ENCODE peak calls at places on chromosomes 5 and 9, in six cellular contexts. L is suprapubic skin, R is keratinocyte, Q is IMR-90, Z is fibroblast of lung, J is endodermal cell. Y is an unnamed sample.

GRCh38 chr5:112355058-112355685 is 63.9 kb downstream of the EPB41L4A start:
- DNase-seq in L (no peak), J (no peak), R (no peak), Q (no peak), Z (no peak), Y (no peak)

GRCh38 chr9:10007356-10007755 is 605.4 kb downstream of the PTPRD start:
- DNase-seq in Z (no peak), Q (no peak), R (no peak), J (no peak), L (no peak), Y (no peak)

GRCh38 chr5:29963956-29964355 is 1229.5 kb upstream of the CDH6 start:
- DNase-seq in R (no peak), J (no peak), Z (no peak), L (no peak), Q (no peak), Y (no peak)

GRCh38 chr9:27347889-27348288 is 50.9 kb upstream of the EQTN start:
- DNase-seq in Q (no peak), Z (no peak), L (no peak), J (no peak), R (no peak), Y (no peak)

GRCh38 chr5:121596882-121597281 is 254.8 kb upstream of the FTMT start:
- DNase-seq in L (no peak), R (no peak), Z (no peak), Q (no peak), J (no peak), Y (no peak)

GRCh38 chr5:139835656-139836055 is 40.0 kb downstream of the PSD2 start:
- DNase-seq in Z (no peak), J (peak; percentile 66), R (no peak), Q (no peak), L (no peak), Y (no peak)

GRCh38 chr9:27351438-27351837 is 54.5 kb upstream of the EQTN start:
- DNase-seq in Z (peak; percentile 11), J (no peak), Q (no peak), R (no peak), L (no peak), Y (no peak)

GRCh38 chr5:54518146-54519082 is 855 bp downstream of the SNX18 start:
- DNase-seq in L (peak; percentile 85), Z (no peak), Q (peak; percentile 49), J (peak; percentile 82), R (no peak), Y (peak; percentile 15)

GRCh38 chr5:154394328-154394727 is 51.5 kb upstream of the SAP30L start:
- DNase-seq in J (no peak), Z (no peak), L (no peak), Q (no peak), R (no peak), Y (no peak)

GRCh38 chr9:72133365-72134035 is 15.7 kb upstream of the GDA start:
- DNase-seq in R (no peak), J (no peak), L (no peak), Q (no peak), Z (no peak), Y (no peak)

GRCh38 chr5:90097082-90097477 is 312.5 kb downstream of the CETN3 start:
- DNase-seq in Z (no peak), L (no peak), R (no peak), J (no peak), Q (no peak), Y (no peak)

GRCh38 chr9:130914417-130915095 is 17.9 kb upstream of the QRFP start:
- DNase-seq in J (no peak), Q (no peak), Z (no peak), L (no peak), R (no peak), Y (no peak)

GRCh38 chr5:81785311-81785710 is 34.4 kb upstream of the SSBP2 start:
- DNase-seq in R (no peak), J (no peak), Q (no peak), Z (no peak), L (no peak), Y (no peak)

GRCh38 chr5:150112211-150113046 is 26.1 kb upstream of the CSF1R start:
- DNase-seq in Z (peak; percentile 81), L (peak; percentile 82), Q (peak; percentile 88), J (peak; percentile 63), R (no peak), Y (no peak)

DNA sequence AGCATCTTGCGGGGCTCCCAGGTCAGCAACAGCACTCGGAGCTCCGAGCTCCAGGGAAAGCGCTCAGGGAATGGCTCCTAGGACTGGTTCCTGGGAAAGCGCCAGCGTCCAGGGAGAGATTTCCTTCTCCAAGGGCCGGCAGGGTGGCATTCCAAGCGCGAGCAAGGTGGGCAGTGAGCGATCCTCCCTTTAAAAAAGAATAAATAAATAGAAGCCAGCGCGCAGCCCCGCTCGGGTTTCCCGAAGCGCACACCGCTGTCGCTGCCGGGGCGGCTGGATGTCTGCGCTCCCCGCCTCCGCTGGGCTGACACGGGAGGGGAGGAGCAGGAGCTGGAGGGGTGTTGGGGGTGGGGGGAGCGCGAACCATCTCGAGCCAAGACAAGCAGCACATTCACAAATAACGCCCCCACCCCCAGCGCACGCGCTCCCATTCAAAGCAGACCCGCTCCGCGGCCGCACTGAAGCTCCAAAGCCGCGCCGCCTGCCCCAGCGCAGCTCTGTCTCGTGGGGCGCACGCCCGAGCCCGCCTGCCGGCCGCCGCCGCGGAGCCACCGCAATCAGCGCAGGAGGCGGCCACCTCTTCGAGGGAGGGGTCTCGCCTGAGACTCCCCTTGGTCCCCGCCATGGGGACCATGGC is 327.5 kb downstream of the SH3GL2 start:
- DNase-seq in R (no peak), J (peak; percentile 85), Z (no peak), Q (no peak), L (no peak), Y (peak; percentile 9)
- H3K4me3 ChIP-seq in R (no peak overlapping the region), J (peak overlapping the region; percentile 79), Z (no peak overlapping the region), Q (no peak overlapping the region), L (peak overlapping the region; percentile 30), Y (no peak overlapping the region)

GRCh38 chr5:32038537-32038936 is 135.6 kb downstream of the GOLPH3 start:
- DNase-seq in Z (no peak), R (no peak), Q (no peak), L (no peak), J (no peak), Y (no peak)
- TF ChIP-seq CTCF in Z (no peak), R (peak; percentile 31), Q (no peak), L (no peak), J (no peak), Y (no peak)

DNA sequence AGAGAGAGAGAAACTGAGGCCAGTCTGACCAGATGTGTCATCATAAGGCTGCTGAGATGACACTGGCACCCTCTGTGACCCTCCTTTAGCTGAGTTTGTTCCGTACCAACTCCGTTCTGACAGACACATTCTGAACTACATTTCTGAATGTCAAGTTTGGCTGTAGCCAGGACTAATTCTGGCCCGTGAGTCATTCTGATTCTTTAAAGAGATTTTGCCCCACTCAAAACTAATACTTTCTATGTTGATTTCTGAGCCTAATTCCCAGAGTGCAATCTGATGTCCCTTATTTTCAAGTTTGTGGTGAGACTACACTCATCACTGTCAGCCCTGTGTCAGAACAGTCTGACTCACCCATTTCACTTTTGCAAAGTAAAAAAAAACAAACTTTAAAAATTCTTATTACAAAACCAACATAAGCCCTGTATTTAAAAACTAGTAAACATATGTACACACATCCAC is 376.9 kb downstream of the ACTL7B start:
- DNase-seq in Z (peak; percentile 97), J (no peak), Q (peak; percentile 88), L (no peak), R (peak; percentile 48), Y (peak; percentile 3)
- H3K4me3 ChIP-seq in Z (peak overlapping the region; percentile 10), J (no peak overlapping the region), Q (no peak overlapping the region), L (no peak overlapping the region), R (peak overlapping the region; percentile 44), Y (no peak overlapping the region)

DNA sequence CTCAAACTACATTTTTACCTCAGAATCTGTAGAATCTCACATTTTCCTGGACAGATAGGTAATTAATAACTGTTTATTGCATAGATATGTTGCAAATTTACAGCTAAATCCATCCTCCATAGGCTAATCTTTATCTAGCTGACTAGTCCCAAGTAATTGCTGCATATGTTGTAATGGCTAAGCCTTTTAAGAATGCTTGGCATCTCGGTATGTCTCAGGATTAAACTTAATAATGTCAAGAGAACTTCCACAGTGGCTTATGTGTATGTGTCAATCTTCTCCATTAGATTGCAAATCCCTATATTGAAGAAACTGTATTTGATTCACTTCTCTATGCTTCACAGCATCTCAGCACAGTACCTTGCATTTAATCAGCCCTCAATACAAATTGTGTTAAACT is 131.9 kb downstream of the PRDM9 start:
- DNase-seq in J (no peak), Q (no peak), Z (no peak), L (no peak), R (no peak), Y (no peak)
- TF ChIP-seq CTCF in J (no peak), Q (no peak), Z (no peak), L (no peak), R (no peak), Y (no peak)

GRCh38 chr9:5352637-5353248 is 13.1 kb upstream of the RLN1 start:
- DNase-seq in R (no peak), J (no peak), Q (no peak), L (no peak), Z (no peak), Y (no peak)
- H3K4me3 ChIP-seq in R (no peak overlapping the region), J (no peak overlapping the region), Q (no peak overlapping the region), L (no peak overlapping the region), Z (no peak overlapping the region), Y (no peak overlapping the region)

GRCh38 chr5:180803181-180804128 is 849 bp upstream of the MGAT1 start:
- DNase-seq in R (no peak), J (peak; percentile 86), Z (no peak), Q (no peak), L (peak; percentile 87), Y (peak; percentile 91)
- TF ChIP-seq CTCF in R (no peak), J (peak; percentile 60), Z (no peak), Q (peak; percentile 1), L (no peak), Y (peak; percentile 33)

GRCh38 chr9:546797-547223 is 294.7 kb upstream of the DMRT1 start:
- DNase-seq in L (no peak), R (no peak), Q (no peak), Z (peak; percentile 27), J (peak; percentile 69), Y (no peak)
- H3K4me3 ChIP-seq in L (no peak overlapping the region), R (no peak overlapping the region), Q (no peak overlapping the region), Z (no peak overlapping the region), J (peak overlapping the region; percentile 59), Y (no peak overlapping the region)

DNA sequence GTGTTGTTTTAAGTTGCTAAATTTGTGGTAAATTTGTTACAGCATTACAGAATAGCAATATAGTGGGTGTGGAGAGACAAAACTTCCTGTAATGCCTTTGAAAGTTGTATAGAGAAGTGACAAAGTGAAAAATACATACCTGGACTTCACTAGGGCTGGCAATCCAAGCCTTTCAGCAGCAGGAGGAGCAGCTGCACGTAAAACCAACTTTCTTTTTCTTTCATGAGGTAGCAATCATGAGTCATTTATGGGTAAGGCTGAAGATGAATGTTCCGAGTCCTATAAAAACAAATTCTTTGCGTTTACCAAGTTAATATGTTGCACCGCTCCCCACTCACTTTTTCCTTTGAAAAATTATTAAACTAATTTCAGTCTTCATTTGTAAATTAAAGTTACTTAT is 1138.2 kb downstream of the TAF11L14 start:
- DNase-seq in Z (no peak), J (peak; percentile 60), L (no peak), Q (no peak), R (peak; percentile 19), Y (no peak)
- TF ChIP-seq CTCF in Z (no peak), J (peak; percentile 77), L (no peak), Q (no peak), R (peak; percentile 78), Y (peak; percentile 23)

Y was measured in GM06990.